ENCODE peak calls at places on chromosomes 16 and 17, in four cellular contexts. F, V, Y and N are unnamed samples.

GRCh38 chr17:28033972-28034714 is 8.3 kb upstream of the NLK start:
- DNase-seq in Y (no peak), V (no peak), F (peak), N (no peak)

GRCh38 chr16:48963306-48963705 is 318.3 kb downstream of the CBLN1 start:
- DNase-seq in Y (no peak), F (no peak), V (no peak), N (peak)

GRCh38 chr16:27890866-27891265 is 172.6 kb downstream of the GSG1L start:
- DNase-seq in F (no peak), Y (no peak), V (no peak), N (no peak)

GRCh38 chr17:8109669-8110455 is 8.5 kb downstream of the ALOXE3 start:
- DNase-seq in V (peak), F (peak), Y (peak), N (no peak)

GRCh38 chr17:1474402-1475189 is 17.9 kb downstream of the MYO1C start:
- DNase-seq in V (no peak), Y (no peak), F (no peak), N (no peak)

GRCh38 chr16:14369734-14370598 is 260.1 kb downstream of the PARN start:
- DNase-seq in Y (no peak), V (no peak), F (no peak), N (no peak)

GRCh38 chr17:62614142-62614541 is 13.3 kb upstream of the MRC2 start:
- DNase-seq in F (no peak), V (no peak), Y (no peak), N (no peak)

GRCh38 chr17:47821031-47821423 is 567 bp downstream of the OSBPL7 start:
- DNase-seq in V (no peak), F (peak), Y (no peak), N (no peak)

GRCh38 chr17:31433091-31433790 is 41.8 kb downstream of the RAB11FIP4 start:
- DNase-seq in F (no peak), V (no peak), Y (no peak), N (no peak)

GRCh38 chr16:4089251-4089810 is 26.9 kb downstream of the ADCY9 start:
- DNase-seq in V (no peak), F (no peak), Y (no peak), N (no peak)

GRCh38 chr16:74052006-74052405 is 244.6 kb upstream of the PSMD7 start:
- DNase-seq in V (no peak), F (no peak), Y (no peak), N (no peak)

GRCh38 chr17:37446027-37446426 is 39.3 kb downstream of the TADA2A start:
- DNase-seq in V (no peak), F (no peak), Y (no peak), N (peak)

DNA sequence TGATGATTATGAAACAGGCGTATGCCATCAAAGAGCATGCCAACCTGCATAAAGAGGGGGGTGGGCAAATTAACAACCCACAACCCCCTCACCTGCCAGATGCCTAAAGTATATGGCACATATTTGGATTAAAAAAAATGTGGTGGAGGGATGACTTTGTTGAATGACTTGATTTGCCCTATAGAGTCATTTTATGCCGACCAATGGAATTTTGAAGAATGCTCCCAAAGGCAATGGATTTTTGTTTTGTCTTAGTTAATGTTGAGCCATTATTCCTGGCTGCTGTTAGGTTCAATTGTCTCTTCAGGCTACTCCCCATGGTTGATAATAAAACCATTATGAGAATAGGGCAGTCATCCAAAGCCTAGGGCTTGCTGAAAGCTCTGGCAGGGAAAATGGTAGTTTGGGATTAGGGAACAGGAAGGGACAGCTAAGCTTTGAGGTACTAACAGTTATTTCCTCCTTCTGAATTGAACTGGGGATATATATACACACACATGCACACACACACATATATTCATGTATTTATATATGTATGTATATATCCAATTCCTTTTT is 5.8 kb upstream of the CHCT1 start:
- DNase-seq in Y (no peak), F (no peak), V (no peak), N (no peak)
- TF ChIP-seq SP1 in Y (no peak), F (no peak), V (no peak), N (no peak)

GRCh38 chr16:85554791-85555548 is 58.2 kb upstream of the GSE1 start:
- DNase-seq in V (peak), F (peak), Y (no peak), N (no peak)
- TF ChIP-seq SP1 in V (no peak), F (peak), Y (no peak), N (no peak)

GRCh38 chr16:26762596-26762995 is 304.1 kb upstream of the C16orf82 start:
- DNase-seq in V (no peak), Y (peak), F (no peak), N (no peak)

GRCh38 chr16:26770547-26770946 is 296.2 kb upstream of the C16orf82 start:
- DNase-seq in V (no peak), Y (no peak), F (no peak), N (no peak)

DNA sequence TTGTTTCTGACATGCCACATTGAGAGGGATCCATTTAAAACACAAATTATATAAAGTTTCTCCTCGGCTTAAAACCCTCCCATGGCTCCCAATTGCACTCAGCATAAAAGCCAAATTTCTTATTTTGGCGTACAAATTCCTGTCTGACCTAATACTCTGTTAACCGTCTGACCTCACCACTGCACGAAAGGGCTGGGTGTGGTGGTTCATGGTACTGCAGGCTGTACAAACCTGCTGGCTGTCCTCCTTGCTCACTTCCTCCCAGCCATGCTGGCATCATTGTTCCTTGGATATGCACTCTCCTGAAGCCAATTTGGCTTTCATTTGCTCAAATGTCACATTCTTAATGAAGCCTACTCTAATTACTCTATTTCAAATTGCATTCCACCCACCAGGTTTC is 301.6 kb upstream of the C16orf82 start:
- DNase-seq in V (peak), Y (peak), F (peak), N (no peak)
- TF ChIP-seq SP1 in V (no peak), Y (no peak), F (no peak), N (no peak)

GRCh38 chr16:75379339-75379738 is 54.0 kb downstream of the CFDP1 start:
- DNase-seq in Y (no peak), F (no peak), V (no peak), N (no peak)

GRCh38 chr16:75379911-75380847 is 53.1 kb downstream of the CFDP1 start:
- DNase-seq in V (no peak), Y (no peak), F (no peak), N (no peak)

GRCh38 chr16:75378616-75379015 is 54.7 kb downstream of the CFDP1 start:
- DNase-seq in F (no peak), Y (no peak), V (no peak), N (no peak)

GRCh38 chr16:75376475-75376907 is 56.8 kb downstream of the CFDP1 start:
- DNase-seq in Y (no peak), F (no peak), V (no peak), N (no peak)

GRCh38 chr16:75377971-75378386 is 55.3 kb downstream of the CFDP1 start:
- DNase-seq in F (no peak), Y (peak), V (no peak), N (no peak)
- TF ChIP-seq SP1 in F (no peak), Y (no peak), V (no peak), N (no peak)

GRCh38 chr16:88312732-88313131 is 70.0 kb upstream of the ZNF469 start:
- DNase-seq in Y (no peak), V (no peak), F (no peak), N (no peak)

GRCh38 chr16:88309905-88310259 is 72.9 kb upstream of the ZNF469 start:
- DNase-seq in F (no peak), Y (peak), V (no peak), N (no peak)

GRCh38 chr16:88308441-88309173 is 74.2 kb upstream of the ZNF469 start:
- DNase-seq in Y (no peak), V (no peak), F (no peak), N (no peak)

GRCh38 chr16:88309174-88309904 is 73.4 kb upstream of the ZNF469 start:
- DNase-seq in F (no peak), V (no peak), Y (no peak), N (no peak)

GRCh38 chr16:88310796-88311605 is 71.8 kb upstream of the ZNF469 start:
- DNase-seq in Y (no peak), F (no peak), V (no peak), N (no peak)
- TF ChIP-seq SP1 in Y (no peak), F (no peak), V (no peak), N (no peak)

DNA sequence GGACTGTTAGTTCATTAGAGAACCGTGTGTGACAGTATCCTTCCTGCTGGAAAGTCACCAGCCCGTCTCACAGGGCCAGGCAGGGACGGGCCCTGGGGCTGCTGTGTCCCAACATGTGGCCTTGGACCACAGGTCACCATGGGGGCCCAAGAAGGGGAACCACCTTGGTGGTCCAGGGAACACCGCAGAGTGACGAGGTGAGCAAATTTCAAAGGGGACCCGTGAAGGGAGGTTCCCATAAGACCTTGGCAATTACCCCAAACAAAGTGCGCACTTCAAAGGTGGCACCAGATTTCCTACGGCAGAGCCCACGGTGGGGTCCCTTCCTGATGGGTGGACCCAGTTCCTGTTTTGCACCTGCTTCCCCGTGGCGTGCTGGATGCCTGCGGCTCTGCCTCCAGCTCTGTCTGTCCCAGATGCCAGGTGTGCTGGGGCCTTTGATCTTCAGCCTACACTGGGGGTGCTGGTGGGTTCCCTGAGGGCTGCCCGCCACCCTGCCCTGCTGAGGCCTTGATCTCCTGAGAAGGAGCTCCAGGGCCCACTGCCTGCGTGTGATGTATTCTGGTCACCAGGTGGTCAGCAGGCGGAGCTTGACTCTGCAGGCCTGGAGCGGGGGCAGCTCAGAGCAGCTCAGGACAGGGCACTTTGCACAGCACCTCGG is 27.0 kb downstream of the SLC7A5 start:
- DNase-seq in F (no peak), V (no peak), Y (no peak), N (no peak)
- TF ChIP-seq SP1 in F (no peak), V (no peak), Y (no peak), N (no peak)

DNA sequence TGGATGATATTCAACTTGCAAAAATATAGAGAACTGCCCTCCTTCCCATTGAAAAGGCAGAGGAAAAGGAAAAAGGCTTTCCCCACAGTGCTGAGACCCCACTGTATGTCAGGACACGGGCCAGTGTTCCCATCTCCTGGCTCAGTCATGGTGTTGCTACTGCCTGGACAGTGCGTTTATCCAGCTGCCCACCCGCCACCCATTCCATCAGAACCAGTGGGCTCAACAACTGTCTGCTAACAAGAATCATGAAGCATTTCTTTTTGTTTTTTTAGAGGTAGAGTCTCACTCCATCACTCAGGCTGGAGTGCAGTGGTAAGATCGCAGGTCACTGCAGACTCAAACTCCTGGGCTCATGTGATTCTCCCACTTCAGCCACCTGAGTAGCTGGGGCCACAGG is 11.3 kb downstream of the FBXO31 start:
- DNase-seq in F (no peak), Y (no peak), V (no peak), N (no peak)
- TF ChIP-seq SP1 in F (no peak), Y (no peak), V (no peak), N (no peak)